ENCODE peak calls at places on chromosomes 4 and X, in eight cellular contexts. H is GM23248, G is esophagus muscularis mucosa, P is breast epithelium, U is kidney, V is heart right ventricle, K is right lobe of liver, M is ovary. Q is an unnamed sample.

GRCh38 chrX:54042609-54043010 is 1.7 kb downstream of the PHF8 start:
- DNase-seq in H (peak), G (peak), P (no peak), U (peak), V (peak), K (peak), M (peak), Q (peak)

GRCh38 chr4:526971-527460 is 28.0 kb downstream of the PIGG start:
- DNase-seq in H (no peak), G (no peak), P (no peak), U (no peak), V (no peak), K (no peak), M (no peak), Q (no peak)

GRCh38 chr4:175103403-175103802 is 185.2 kb downstream of the ADAM29 start:
- DNase-seq in H (no peak), G (no peak), P (no peak), U (no peak), V (no peak), K (no peak), M (no peak), Q (no peak)

GRCh38 chrX:153672531-153673397 is 849 bp downstream of the PNCK start:
- DNase-seq in H (no peak), G (no peak), P (no peak), U (peak), V (no peak), K (no peak), M (no peak), Q (no peak)

GRCh38 chr4:102143433-102143832 is 201.8 kb downstream of the SLC39A8 start:
- DNase-seq in H (no peak), G (no peak), P (no peak), U (no peak), V (no peak), K (no peak), M (no peak), Q (no peak)

GRCh38 chr4:118849867-118850812 is 14.2 kb upstream of the SEC24D start:
- DNase-seq in H (peak), G (no peak), P (no peak), U (no peak), V (no peak), K (no peak), M (no peak), Q (no peak)

GRCh38 chr4:56613101-56613862 is 67.8 kb downstream of the HOPX start:
- DNase-seq in H (peak), G (no peak), P (no peak), U (no peak), V (no peak), K (no peak), M (no peak), Q (no peak)

GRCh38 chrX:142184756-142185602 is 20.1 kb downstream of the MAGEC2 start:
- DNase-seq in H (no peak), G (no peak), P (no peak), U (no peak), V (no peak), K (no peak), M (no peak), Q (no peak)

GRCh38 chrX:69031181-69031580 is 134.1 kb downstream of the PJA1 start:
- DNase-seq in H (no peak), G (peak), P (no peak), U (no peak), V (no peak), K (no peak), M (no peak), Q (no peak)

GRCh38 chr4:7823416-7823824 is 116.2 kb downstream of the AFAP1 start:
- DNase-seq in H (peak), G (no peak), P (no peak), U (peak), V (peak), K (no peak), M (peak), Q (no peak)

GRCh38 chr4:56755901-56756300 is 65.6 kb downstream of the SPINK2 start:
- DNase-seq in H (peak), G (no peak), P (no peak), U (no peak), V (no peak), K (no peak), M (no peak), Q (no peak)

GRCh38 chr4:77804471-77804870 is 14.7 kb downstream of the CNOT6L start:
- DNase-seq in H (peak), G (no peak), P (no peak), U (no peak), V (no peak), K (no peak), M (no peak), Q (no peak)

GRCh38 chrX:100747090-100747489 is 15.2 kb upstream of the SYTL4 start:
- DNase-seq in H (no peak), G (no peak), P (no peak), U (no peak), V (no peak), K (no peak), M (peak), Q (no peak)
- H3K27ac ChIP-seq in H (no peak), G (peak), P (no peak), U (no peak), V (no peak), K (no peak), M (peak), Q (no peak)

GRCh38 chr4:6309755-6310154 is 40.1 kb downstream of the WFS1 start:
- DNase-seq in H (no peak), G (no peak), P (no peak), U (no peak), V (no peak), K (no peak), M (no peak), Q (no peak)

GRCh38 chr4:6307230-6307629 is 37.6 kb downstream of the WFS1 start:
- DNase-seq in H (no peak), G (no peak), P (no peak), U (no peak), V (no peak), K (no peak), M (no peak), Q (no peak)

GRCh38 chr4:6307891-6308290 is 38.2 kb downstream of the WFS1 start:
- DNase-seq in H (no peak), G (no peak), P (no peak), U (no peak), V (no peak), K (no peak), M (no peak), Q (peak)

GRCh38 chr4:6306299-6306698 is 36.6 kb downstream of the WFS1 start:
- DNase-seq in H (no peak), G (no peak), P (no peak), U (no peak), V (no peak), K (no peak), M (no peak), Q (peak)

GRCh38 chr4:6308890-6309643 is 39.4 kb downstream of the WFS1 start:
- DNase-seq in H (peak), G (no peak), P (no peak), U (no peak), V (peak), K (no peak), M (peak), Q (peak)
- H3K27ac ChIP-seq in H (no peak), G (peak), P (peak), U (no peak), V (peak), K (no peak), M (no peak), Q (no peak)

GRCh38 chrX:78624884-78625283 is 34.2 kb downstream of the RTL3 start:
- DNase-seq in H (no peak), G (no peak), P (no peak), U (no peak), V (no peak), K (no peak), M (no peak), Q (no peak)
- H3K27ac ChIP-seq in H (no peak), G (no peak), P (no peak), U (no peak), V (no peak), K (no peak), M (peak), Q (no peak)

DNA sequence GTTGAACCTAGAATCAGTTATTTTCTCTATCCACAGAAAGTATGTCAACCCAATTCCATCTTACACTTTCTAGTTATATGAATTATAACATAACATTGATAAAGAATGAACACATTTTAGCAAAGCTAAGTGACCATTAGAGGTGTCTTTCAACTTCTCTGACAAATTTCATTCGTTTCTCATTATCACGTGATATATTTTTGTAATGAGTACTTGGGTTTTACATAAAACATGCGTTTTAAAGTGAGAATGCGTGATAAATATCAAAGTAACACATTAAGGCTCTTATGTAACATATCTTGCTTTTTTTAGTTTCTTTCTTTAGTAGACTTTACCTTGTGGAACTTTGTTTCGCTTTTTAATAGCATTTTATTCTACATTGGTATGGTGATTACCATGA is 1715.1 kb upstream of the IGFBP7 start:
- DNase-seq in H (no peak), G (no peak), P (no peak), U (no peak), V (no peak), K (no peak), M (no peak), Q (no peak)
- H3K27ac ChIP-seq in H (no peak), G (no peak), P (no peak), U (no peak), V (no peak), K (no peak), M (no peak), Q (no peak)